ENCODE peak calls at places on chromosomes 4 and X, in six cellular contexts. One of them, this sample, is unnamed.

GRCh38 chr4:1191621-1192020 is 19.2 kb upstream of the SPON2 start:
- DNase-seq in endothelial cell: no peak
- DNase-seq in neural progenitor cell: no peak
- DNase-seq in GM10248: no peak
- DNase-seq in OCI-LY7: no peak
- DNase-seq in pancreas: no peak
- DNase-seq in this sample: no peak

GRCh38 chrX:54808605-54809483 is 1.3 kb downstream of the MAGED2 start:
- DNase-seq in endothelial cell: peak
- DNase-seq in GM10248: peak
- DNase-seq in neural progenitor cell: peak
- DNase-seq in pancreas: peak
- DNase-seq in OCI-LY7: peak
- DNase-seq in this sample: peak

GRCh38 chrX:136170109-136170800 is 22.9 kb downstream of the FHL1 start:
- DNase-seq in GM10248: no peak
- DNase-seq in neural progenitor cell: no peak
- DNase-seq in pancreas: no peak
- DNase-seq in OCI-LY7: no peak
- DNase-seq in endothelial cell: no peak
- DNase-seq in this sample: no peak

GRCh38 chr4:37802068-37802666 is 24.3 kb upstream of the PGM2 start:
- DNase-seq in pancreas: peak
- DNase-seq in GM10248: no peak
- DNase-seq in endothelial cell: peak
- DNase-seq in OCI-LY7: peak
- DNase-seq in neural progenitor cell: peak
- DNase-seq in this sample: no peak

GRCh38 chr4:3130826-3131225 is 56.3 kb downstream of the HTT start:
- DNase-seq in neural progenitor cell: no peak
- DNase-seq in pancreas: no peak
- DNase-seq in endothelial cell: no peak
- DNase-seq in GM10248: no peak
- DNase-seq in OCI-LY7: no peak
- DNase-seq in this sample: no peak

GRCh38 chr4:68407868-68408190 is 39.4 kb upstream of the TMPRSS11E start:
- DNase-seq in neural progenitor cell: no peak
- DNase-seq in OCI-LY7: no peak
- DNase-seq in endothelial cell: no peak
- DNase-seq in pancreas: no peak
- DNase-seq in GM10248: no peak
- DNase-seq in this sample: no peak

GRCh38 chrX:31217111-31217510 is 145.3 kb upstream of the FTHL17 start:
- DNase-seq in GM10248: no peak
- DNase-seq in OCI-LY7: no peak
- DNase-seq in pancreas: no peak
- DNase-seq in neural progenitor cell: no peak
- DNase-seq in endothelial cell: no peak
- DNase-seq in this sample: no peak

GRCh38 chr4:107253090-107253489 is 217.0 kb upstream of the DKK2 start:
- DNase-seq in neural progenitor cell: no peak
- DNase-seq in pancreas: no peak
- DNase-seq in endothelial cell: no peak
- DNase-seq in OCI-LY7: no peak
- DNase-seq in GM10248: no peak
- DNase-seq in this sample: no peak

GRCh38 chr4:85125688-85126087 is 159.2 kb upstream of the WDFY3 start:
- DNase-seq in OCI-LY7: no peak
- DNase-seq in pancreas: no peak
- DNase-seq in GM10248: no peak
- DNase-seq in endothelial cell: no peak
- DNase-seq in neural progenitor cell: peak
- DNase-seq in this sample: no peak

GRCh38 chrX:153628129-153628528 is 18.9 kb upstream of the DUSP9 start:
- DNase-seq in pancreas: no peak
- DNase-seq in OCI-LY7: no peak
- DNase-seq in neural progenitor cell: no peak
- DNase-seq in endothelial cell: no peak
- DNase-seq in GM10248: no peak
- DNase-seq in this sample: no peak

GRCh38 chr4:34615315-34615714 is 1629.0 kb downstream of the ARAP2 start:
- DNase-seq in neural progenitor cell: no peak
- DNase-seq in OCI-LY7: no peak
- DNase-seq in endothelial cell: no peak
- DNase-seq in pancreas: no peak
- DNase-seq in GM10248: no peak
- DNase-seq in this sample: no peak

GRCh38 chrX:121000589-121000988 is 15.0 kb upstream of the CT47A1 start:
- DNase-seq in neural progenitor cell: peak
- DNase-seq in GM10248: no peak
- DNase-seq in OCI-LY7: peak
- DNase-seq in pancreas: no peak
- DNase-seq in endothelial cell: no peak
- DNase-seq in this sample: peak

GRCh38 chr4:174764105-174764729 is 64.8 kb downstream of the GLRA3 start:
- DNase-seq in neural progenitor cell: peak
- DNase-seq in GM10248: peak
- DNase-seq in endothelial cell: no peak
- DNase-seq in pancreas: no peak
- DNase-seq in OCI-LY7: peak
- DNase-seq in this sample: peak

GRCh38 chr4:70356185-70356584 is 4.4 kb upstream of the SMR3A start:
- DNase-seq in neural progenitor cell: no peak
- DNase-seq in OCI-LY7: no peak
- DNase-seq in GM10248: no peak
- DNase-seq in pancreas: no peak
- DNase-seq in endothelial cell: no peak
- DNase-seq in this sample: no peak

GRCh38 chr4:7210818-7211217 is 18.5 kb downstream of the SORCS2 start:
- DNase-seq in neural progenitor cell: no peak
- DNase-seq in endothelial cell: no peak
- DNase-seq in pancreas: no peak
- DNase-seq in GM10248: no peak
- DNase-seq in OCI-LY7: no peak
- DNase-seq in this sample: no peak

GRCh38 chrX:153388722-153389459 is 12.3 kb downstream of the PNMA6E start:
- DNase-seq in endothelial cell: no peak
- DNase-seq in pancreas: no peak
- DNase-seq in OCI-LY7: no peak
- DNase-seq in neural progenitor cell: no peak
- DNase-seq in GM10248: no peak
- DNase-seq in this sample: no peak

GRCh38 chrX:55167124-55167523 is 53.0 kb upstream of the PAGE5 start:
- DNase-seq in neural progenitor cell: no peak
- DNase-seq in pancreas: no peak
- DNase-seq in endothelial cell: no peak
- DNase-seq in GM10248: no peak
- DNase-seq in OCI-LY7: no peak
- DNase-seq in this sample: no peak

GRCh38 chr4:150906987-150907633 is 108.0 kb downstream of the LRBA start:
- DNase-seq in endothelial cell: no peak
- DNase-seq in GM10248: no peak
- DNase-seq in pancreas: no peak
- DNase-seq in OCI-LY7: no peak
- DNase-seq in neural progenitor cell: peak
- DNase-seq in this sample: no peak

GRCh38 chrX:19956923-19957322 is 33.9 kb downstream of the BCLAF3 start:
- DNase-seq in pancreas: no peak
- DNase-seq in endothelial cell: no peak
- DNase-seq in neural progenitor cell: no peak
- DNase-seq in OCI-LY7: no peak
- DNase-seq in GM10248: no peak
- DNase-seq in this sample: no peak

GRCh38 chrX:120446503-120446902 is 22.6 kb downstream of the LAMP2 start:
- DNase-seq in OCI-LY7: no peak
- DNase-seq in neural progenitor cell: no peak
- DNase-seq in GM10248: no peak
- DNase-seq in pancreas: no peak
- DNase-seq in endothelial cell: no peak
- DNase-seq in this sample: no peak

GRCh38 chrX:1592863-1593201 is 1.4 kb downstream of the AKAP17A start:
- DNase-seq in pancreas: no peak
- DNase-seq in neural progenitor cell: no peak
- DNase-seq in endothelial cell: no peak
- DNase-seq in OCI-LY7: no peak
- DNase-seq in GM10248: no peak
- DNase-seq in this sample: no peak

GRCh38 chr4:4831266-4831665 is 28.2 kb upstream of the MSX1 start:
- DNase-seq in OCI-LY7: no peak
- DNase-seq in endothelial cell: no peak
- DNase-seq in neural progenitor cell: no peak
- DNase-seq in pancreas: no peak
- DNase-seq in GM10248: no peak
- DNase-seq in this sample: no peak

GRCh38 chr4:687048-687974 is 1.6 kb downstream of the SLC49A3 start:
- DNase-seq in neural progenitor cell: no peak
- DNase-seq in GM10248: no peak
- DNase-seq in pancreas: peak
- DNase-seq in endothelial cell: no peak
- DNase-seq in OCI-LY7: no peak
- DNase-seq in this sample: no peak

DNA sequence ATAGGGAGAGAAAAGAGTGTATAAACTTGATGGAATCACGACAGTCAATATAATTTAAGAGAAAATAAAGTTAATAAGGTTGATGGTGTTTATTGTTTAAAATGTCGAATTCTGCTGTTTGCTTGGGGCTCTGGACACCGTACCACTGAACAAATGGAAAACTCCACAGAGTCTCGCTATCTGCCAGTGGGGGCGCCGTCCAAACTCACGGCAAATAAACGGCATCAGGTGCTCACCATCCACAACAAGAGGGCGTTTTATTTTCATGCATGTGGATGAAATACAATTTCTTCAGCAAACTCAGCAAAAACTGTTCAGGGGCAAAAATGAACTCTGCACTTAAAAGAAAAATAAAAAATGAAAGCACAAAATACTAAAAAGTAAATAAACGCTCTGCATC is 46.6 kb upstream of the FAM47C start:
- DNase-seq in neural progenitor cell: peak
- DNase-seq in endothelial cell: no peak
- DNase-seq in pancreas: no peak
- DNase-seq in OCI-LY7: no peak
- DNase-seq in GM10248: no peak
- DNase-seq in this sample: no peak
- TF ChIP-seq CTCF in neural progenitor cell: peak
- TF ChIP-seq CTCF in endothelial cell: no peak
- TF ChIP-seq CTCF in pancreas: no peak
- TF ChIP-seq CTCF in OCI-LY7: peak
- TF ChIP-seq CTCF in GM10248: no peak
- TF ChIP-seq CTCF in this sample: no peak

GRCh38 chr4:184399505-184399893 is 74.9 kb downstream of the IRF2 start:
- DNase-seq in GM10248: no peak
- DNase-seq in OCI-LY7: no peak
- DNase-seq in endothelial cell: no peak
- DNase-seq in pancreas: no peak
- DNase-seq in neural progenitor cell: no peak
- DNase-seq in this sample: no peak

GRCh38 chr4:184400891-184401290 is 73.5 kb downstream of the IRF2 start:
- DNase-seq in OCI-LY7: no peak
- DNase-seq in endothelial cell: no peak
- DNase-seq in GM10248: no peak
- DNase-seq in pancreas: no peak
- DNase-seq in neural progenitor cell: no peak
- DNase-seq in this sample: no peak

GRCh38 chr4:184398741-184399504 is 75.4 kb downstream of the IRF2 start:
- DNase-seq in pancreas: no peak
- DNase-seq in GM10248: no peak
- DNase-seq in OCI-LY7: no peak
- DNase-seq in endothelial cell: no peak
- DNase-seq in neural progenitor cell: no peak
- DNase-seq in this sample: no peak

GRCh38 chr4:184401397-184402171 is 72.8 kb downstream of the IRF2 start:
- DNase-seq in neural progenitor cell: peak
- DNase-seq in pancreas: no peak
- DNase-seq in OCI-LY7: no peak
- DNase-seq in endothelial cell: no peak
- DNase-seq in GM10248: no peak
- DNase-seq in this sample: no peak

GRCh38 chr4:184400375-184400870 is 73.9 kb downstream of the IRF2 start:
- DNase-seq in GM10248: no peak
- DNase-seq in neural progenitor cell: no peak
- DNase-seq in OCI-LY7: no peak
- DNase-seq in pancreas: no peak
- DNase-seq in endothelial cell: no peak
- DNase-seq in this sample: no peak
- TF ChIP-seq CTCF in GM10248: no peak
- TF ChIP-seq CTCF in neural progenitor cell: no peak
- TF ChIP-seq CTCF in OCI-LY7: no peak
- TF ChIP-seq CTCF in pancreas: no peak
- TF ChIP-seq CTCF in endothelial cell: no peak
- TF ChIP-seq CTCF in this sample: no peak

GRCh38 chr4:76235407-76235806 is 16.1 kb upstream of the FAM47E start:
- DNase-seq in GM10248: no peak
- DNase-seq in pancreas: no peak
- DNase-seq in endothelial cell: no peak
- DNase-seq in OCI-LY7: no peak
- DNase-seq in neural progenitor cell: no peak
- DNase-seq in this sample: no peak

GRCh38 chr4:76235915-76236314 is 15.6 kb upstream of the FAM47E start:
- DNase-seq in OCI-LY7: no peak
- DNase-seq in endothelial cell: no peak
- DNase-seq in GM10248: no peak
- DNase-seq in pancreas: peak
- DNase-seq in neural progenitor cell: no peak
- DNase-seq in this sample: no peak

GRCh38 chr4:76233967-76234678 is 17.4 kb upstream of the FAM47E start:
- DNase-seq in OCI-LY7: no peak
- DNase-seq in neural progenitor cell: no peak
- DNase-seq in endothelial cell: peak
- DNase-seq in GM10248: no peak
- DNase-seq in pancreas: no peak
- DNase-seq in this sample: no peak

GRCh38 chr4:76233534-76233933 is 18.0 kb upstream of the FAM47E start:
- DNase-seq in pancreas: no peak
- DNase-seq in neural progenitor cell: no peak
- DNase-seq in endothelial cell: no peak
- DNase-seq in GM10248: no peak
- DNase-seq in OCI-LY7: no peak
- DNase-seq in this sample: no peak

GRCh38 chr4:76234679-76235044 is 16.9 kb upstream of the FAM47E start:
- DNase-seq in neural progenitor cell: no peak
- DNase-seq in OCI-LY7: no peak
- DNase-seq in GM10248: no peak
- DNase-seq in pancreas: no peak
- DNase-seq in endothelial cell: no peak
- DNase-seq in this sample: no peak
- TF ChIP-seq CTCF in neural progenitor cell: no peak
- TF ChIP-seq CTCF in OCI-LY7: no peak
- TF ChIP-seq CTCF in GM10248: no peak
- TF ChIP-seq CTCF in pancreas: no peak
- TF ChIP-seq CTCF in endothelial cell: no peak
- TF ChIP-seq CTCF in this sample: no peak

DNA sequence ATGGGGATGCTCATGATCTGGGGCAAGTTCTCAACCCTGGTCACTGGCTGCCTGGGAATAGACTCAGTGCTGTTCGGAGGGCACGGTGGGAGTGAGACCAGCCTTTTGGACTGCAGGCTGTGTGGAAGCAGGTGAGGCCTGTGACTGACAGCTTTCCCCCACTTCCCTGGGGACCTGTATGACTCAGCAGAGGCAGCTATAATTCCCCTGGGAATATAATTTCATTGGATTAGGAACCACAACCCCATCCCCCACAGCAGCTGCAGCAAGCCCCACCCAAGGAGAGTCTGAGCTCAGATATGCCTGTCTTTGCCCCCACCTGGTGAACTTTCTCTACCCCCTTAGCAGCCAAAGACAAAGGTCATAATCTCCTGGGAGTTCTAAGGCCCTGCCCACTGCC is 408.6 kb downstream of the PPP3CA start:
- DNase-seq in pancreas: no peak
- DNase-seq in GM10248: no peak
- DNase-seq in neural progenitor cell: no peak
- DNase-seq in OCI-LY7: no peak
- DNase-seq in endothelial cell: no peak
- DNase-seq in this sample: no peak
- TF ChIP-seq CTCF in pancreas: no peak
- TF ChIP-seq CTCF in GM10248: no peak
- TF ChIP-seq CTCF in neural progenitor cell: no peak
- TF ChIP-seq CTCF in OCI-LY7: no peak
- TF ChIP-seq CTCF in endothelial cell: no peak
- TF ChIP-seq CTCF in this sample: no peak

This sample was measured in GM13977.